ENCODE peak calls at places on chromosomes 11 and 22, in nine cellular contexts. U is mucosa of gallbladder; K is HL-60; R is DMS79 treated with DMSO at 0.1 percent for 48 hours; X is HuH-7; P is fibroblast of mammary gland; F is stimulated activated naive CD4-positive, alpha-beta T cell; B is thoracic aorta; S is GM12865. M is an unnamed sample.

GRCh38 chr11:1435820-1436467 is 46.2 kb downstream of the BRSK2 start:
- DNase-seq in U (no peak), K (no peak), R (no peak), X (no peak), P (no peak), F (no peak), B (no peak), S (peak), M (no peak)

GRCh38 chr11:129223260-129223659 is 31.1 kb upstream of the ARHGAP32 start:
- DNase-seq in U (no peak), K (no peak), R (no peak), X (no peak), P (no peak), F (no peak), B (no peak), S (no peak), M (no peak)

GRCh38 chr11:61027141-61027840 is 55.8 kb downstream of the CD6 start:
- DNase-seq in U (no peak), K (no peak), R (no peak), X (no peak), P (no peak), F (peak), B (no peak), S (no peak), M (no peak)

GRCh38 chr11:75598900-75599299 is 36.8 kb downstream of the SERPINH1 start:
- DNase-seq in U (no peak), K (no peak), R (no peak), X (no peak), P (no peak), F (no peak), B (no peak), S (no peak), M (no peak)

GRCh38 chr11:69497221-69497787 is 15.8 kb downstream of the LINC01488 start:
- DNase-seq in U (peak), K (no peak), R (no peak), X (peak), P (peak), F (no peak), B (peak), S (no peak), M (peak)

GRCh38 chr11:19828382-19829108 is 115.9 kb downstream of the NAV2 start:
- DNase-seq in U (no peak), K (no peak), R (no peak), X (no peak), P (peak), F (no peak), B (no peak), S (peak), M (no peak)

GRCh38 chr11:101296896-101297295 is 167.3 kb upstream of the PGR start:
- DNase-seq in U (no peak), K (no peak), R (no peak), X (no peak), P (no peak), F (no peak), B (no peak), S (no peak), M (no peak)

GRCh38 chr11:129728571-129728970 is 87.1 kb upstream of the TMEM45B start:
- DNase-seq in U (peak), K (no peak), R (peak), X (no peak), P (no peak), F (no peak), B (no peak), S (no peak), M (no peak)

GRCh38 chr11:89181111-89181510 is 3.4 kb downstream of the TYR start:
- DNase-seq in U (no peak), K (no peak), R (no peak), X (no peak), P (no peak), F (no peak), B (no peak), S (no peak), M (no peak)

GRCh38 chr11:108757630-108758029 is 92.8 kb downstream of the DDX10 start:
- DNase-seq in U (no peak), K (no peak), R (no peak), X (no peak), P (no peak), F (no peak), B (no peak), S (no peak), M (no peak)

GRCh38 chr11:68812526-68812925 is 29.2 kb downstream of the CPT1A start:
- DNase-seq in U (no peak), K (no peak), R (no peak), X (no peak), P (no peak), F (no peak), B (no peak), S (no peak), M (no peak)

GRCh38 chr22:39556970-39557811 is 13.4 kb upstream of the CACNA1I start:
- DNase-seq in U (no peak), K (no peak), R (peak), X (no peak), P (peak), F (peak), B (no peak), S (no peak), M (no peak)

GRCh38 chr11:70247042-70247709 is 23.3 kb upstream of the PPFIA1 start:
- DNase-seq in U (no peak), K (peak), R (no peak), X (no peak), P (no peak), F (no peak), B (no peak), S (no peak), M (no peak)

GRCh38 chr11:17396598-17397310 is 8.3 kb upstream of the KCNJ11 start:
- DNase-seq in U (no peak), K (no peak), R (no peak), X (no peak), P (no peak), F (no peak), B (no peak), S (no peak), M (no peak)

GRCh38 chr22:23060612-23061400 is 9.5 kb upstream of the GNAZ start:
- DNase-seq in U (no peak), K (no peak), R (no peak), X (no peak), P (no peak), F (no peak), B (no peak), S (no peak), M (no peak)

GRCh38 chr11:65821107-65821506 is 12.7 kb upstream of the SNX32 start:
- DNase-seq in U (no peak), K (no peak), R (no peak), X (no peak), P (no peak), F (no peak), B (no peak), S (no peak), M (no peak)

M was measured in AG04449.